ENCODE peak calls at places on chromosomes 4 and X, in nine cellular contexts. Y is mucosa of descending colon; L is NB4; M is transverse colon; Q is AG09309; D is adrenal gland; P is endodermal cell; S is cardiac muscle cell; N is CD8-positive, alpha-beta T cell. C is an unnamed sample.

GRCh38 chr4:74109116-74109791 is 10.3 kb upstream of the CXCL2 start:
- DNase-seq in Y (no peak), L (peak; percentile 86), M (peak; percentile 27), Q (peak; percentile 94), D (peak; percentile 41), P (peak; percentile 73), S (peak; percentile 20), N (no peak), C (no peak)

GRCh38 chr4:2929469-2929868 is 33.7 kb downstream of the NOP14 start:
- DNase-seq in Y (peak; percentile 52), L (peak; percentile 33), M (no peak), Q (no peak), D (no peak), P (no peak), S (no peak), N (no peak), C (no peak)

GRCh38 chr4:81032805-81033684 is 2.5 kb downstream of the BMP3 start:
- DNase-seq in Y (no peak), L (no peak), M (no peak), Q (no peak), D (no peak), P (no peak), S (no peak), N (no peak), C (no peak)

GRCh38 chr4:121551271-121551670 is 145.5 kb downstream of the ANXA5 start:
- DNase-seq in Y (no peak), L (no peak), M (no peak), Q (no peak), D (no peak), P (no peak), S (no peak), N (no peak), C (no peak)

GRCh38 chrX:112670964-112671363 is 8.8 kb downstream of the LHFPL1 start:
- DNase-seq in Y (no peak), L (no peak), M (no peak), Q (no peak), D (no peak), P (no peak), S (no peak), N (no peak), C (no peak)

GRCh38 chrX:21725498-21725897 is 32.4 kb downstream of the SMPX start:
- DNase-seq in Y (no peak), L (peak; percentile 23), M (no peak), Q (no peak), D (peak; percentile 6), P (no peak), S (peak; percentile 20), N (no peak), C (no peak)

GRCh38 chrX:84168574-84168973 is 19.4 kb downstream of the RPS6KA6 start:
- DNase-seq in Y (no peak), L (no peak), M (no peak), Q (no peak), D (no peak), P (no peak), S (no peak), N (no peak), C (no peak)

GRCh38 chr4:149531861-149532260 is 283.8 kb downstream of the IQCM start:
- DNase-seq in Y (no peak), L (no peak), M (no peak), Q (no peak), D (no peak), P (no peak), S (no peak), N (no peak), C (no peak)

GRCh38 chr4:174118171-174118570 is 165.3 kb downstream of the FBXO8 start:
- DNase-seq in Y (no peak), L (no peak), M (no peak), Q (no peak), D (no peak), P (no peak), S (no peak), N (no peak), C (no peak)

GRCh38 chrX:72269671-72270251 is 7.3 kb downstream of the RPS4X start:
- DNase-seq in Y (no peak), L (peak; percentile 39), M (no peak), Q (peak; percentile 23), D (peak; percentile 60), P (no peak), S (no peak), N (peak; percentile 20), C (no peak)

GRCh38 chrX:151860827-151861226 is 51.9 kb upstream of the MAGEA4 start:
- DNase-seq in Y (no peak), L (no peak), M (no peak), Q (no peak), D (no peak), P (no peak), S (no peak), N (no peak), C (no peak)

GRCh38 chr4:168717852-168718251 is 221.0 kb downstream of the PALLD start:
- DNase-seq in Y (no peak), L (no peak), M (no peak), Q (no peak), D (no peak), P (no peak), S (peak; percentile 67), N (no peak), C (no peak)

GRCh38 chr4:169185133-169185956 is 85.4 kb downstream of the SH3RF1 start:
- DNase-seq in Y (no peak), L (no peak), M (no peak), Q (no peak), D (no peak), P (no peak), S (no peak), N (no peak), C (no peak)

GRCh38 chr4:55729306-55730142 is 90.1 kb upstream of the EXOC1L start:
- DNase-seq in Y (no peak), L (no peak), M (no peak), Q (no peak), D (no peak), P (no peak), S (no peak), N (no peak), C (no peak)

GRCh38 chrX:30935985-30936384 is 46.9 kb upstream of the TAB3 start:
- DNase-seq in Y (no peak), L (peak; percentile 17), M (peak; percentile 27), Q (no peak), D (peak; percentile 28), P (peak; percentile 69), S (peak; percentile 49), N (no peak), C (no peak)

GRCh38 chr4:119271361-119272085 is 50.4 kb downstream of the FABP2 start:
- DNase-seq in Y (no peak), L (no peak), M (no peak), Q (no peak), D (no peak), P (no peak), S (no peak), N (no peak), C (no peak)

GRCh38 chr4:113145519-113146291 is 96.3 kb downstream of the ANK2 start:
- DNase-seq in Y (no peak), L (no peak), M (no peak), Q (no peak), D (no peak), P (peak; percentile 89), S (peak; percentile 87), N (no peak), C (no peak)

GRCh38 chr4:90841676-90842075 is 714.5 kb downstream of the CCSER1 start:
- DNase-seq in Y (no peak), L (no peak), M (no peak), Q (no peak), D (no peak), P (no peak), S (no peak), N (no peak), C (no peak)

GRCh38 chrX:72080150-72080549 is 51.6 kb downstream of the RTL5 start:
- DNase-seq in Y (no peak), L (peak; percentile 82), M (no peak), Q (no peak), D (no peak), P (peak; percentile 26), S (no peak), N (no peak), C (no peak)

GRCh38 chrX:38654302-38654701 is 93.0 kb downstream of the TSPAN7 start:
- DNase-seq in Y (no peak), L (peak; percentile 21), M (no peak), Q (no peak), D (peak; percentile 50), P (no peak), S (peak; percentile 61), N (no peak), C (no peak)

GRCh38 chr4:179095585-179096228 is 1653.5 kb upstream of the AGA start:
- DNase-seq in Y (no peak), L (peak; percentile 50), M (no peak), Q (no peak), D (peak; percentile 32), P (peak; percentile 78), S (peak; percentile 85), N (no peak), C (no peak)

GRCh38 chr4:104693601-104694201 is 199.0 kb upstream of the CXXC4 start:
- DNase-seq in Y (no peak), L (peak; percentile 22), M (no peak), Q (no peak), D (peak; percentile 40), P (no peak), S (no peak), N (no peak), C (no peak)
- TF ChIP-seq CTCF in Y (no peak), L (peak; percentile 27), M (no peak), Q (no peak), D (peak; percentile 63), P (peak; percentile 70), S (peak; percentile 21), N (no peak), C (no peak)

GRCh38 chrX:55210931-55211677 is 9.0 kb upstream of the PAGE5 start:
- DNase-seq in Y (no peak), L (no peak), M (no peak), Q (no peak), D (no peak), P (no peak), S (no peak), N (no peak), C (no peak)
- TF ChIP-seq CTCF in Y (no peak), L (no peak), M (no peak), Q (no peak), D (no peak), P (no peak), S (no peak), N (no peak), C (no peak)

GRCh38 chr4:39587881-39588280 is 50.8 kb downstream of the SMIM14 start:
- DNase-seq in Y (no peak), L (no peak), M (no peak), Q (no peak), D (no peak), P (no peak), S (no peak), N (no peak), C (no peak)

GRCh38 chr4:39591290-39591689 is 47.4 kb downstream of the SMIM14 start:
- DNase-seq in Y (no peak), L (peak; percentile 32), M (peak; percentile 35), Q (no peak), D (no peak), P (no peak), S (no peak), N (no peak), C (no peak)
- TF ChIP-seq CTCF in Y (no peak), L (no peak), M (peak; percentile 24), Q (no peak), D (peak; percentile 13), P (no peak), S (peak; percentile 20), N (no peak), C (no peak)

DNA sequence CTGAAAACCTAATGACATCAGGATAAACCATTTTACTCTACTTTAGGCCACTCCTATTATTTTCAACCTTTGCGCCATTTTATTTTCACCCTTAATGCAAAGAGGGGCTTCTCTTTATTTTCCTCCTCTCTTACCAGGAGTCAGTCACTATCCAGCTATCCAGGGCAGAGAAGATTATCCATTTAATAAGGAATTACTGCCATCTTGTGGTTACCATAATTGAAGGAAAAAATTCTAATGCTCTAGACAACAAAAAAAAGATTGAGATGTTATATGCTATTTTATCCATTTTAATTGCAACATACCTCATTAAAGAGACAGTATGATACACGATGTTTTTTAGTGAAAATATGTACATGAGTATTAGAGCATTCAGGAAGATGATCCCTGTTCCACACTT is 514.5 kb upstream of the FAM241A start:
- DNase-seq in Y (no peak), L (peak; percentile 12), M (no peak), Q (peak; percentile 13), D (no peak), P (no peak), S (peak; percentile 25), N (no peak), C (no peak)
- TF ChIP-seq CTCF in Y (no peak), L (no peak), M (no peak), Q (peak; percentile 39), D (peak; percentile 24), P (peak; percentile 70), S (peak; percentile 45), N (no peak), C (no peak)